ENCODE peak calls at places on chromosomes 13 and 19, in four cellular contexts. One of them, this sample, is unnamed.

GRCh38 chr19:17487240-17488121 is 17.2 kb downstream of the SLC27A1 start:
- DNase-seq in BJ: no peak
- DNase-seq in small intestine: no peak
- DNase-seq in iris pigment epithelial cell: no peak
- DNase-seq in this sample: no peak

GRCh38 chr19:36259211-36259610 is 44.3 kb downstream of the ZNF146 start:
- DNase-seq in BJ: no peak
- DNase-seq in small intestine: no peak
- DNase-seq in iris pigment epithelial cell: no peak
- DNase-seq in this sample: no peak

GRCh38 chr19:2461751-2462634 is 5.2 kb upstream of the LMNB2 start:
- DNase-seq in BJ: no peak
- DNase-seq in small intestine: peak
- DNase-seq in iris pigment epithelial cell: no peak
- DNase-seq in this sample: peak

GRCh38 chr13:35164324-35164932 is 222.4 kb downstream of the NBEA start:
- DNase-seq in BJ: no peak
- DNase-seq in small intestine: peak
- DNase-seq in iris pigment epithelial cell: peak
- DNase-seq in this sample: no peak

GRCh38 chr19:17948474-17948966 is 15.7 kb downstream of the CCDC124 start:
- DNase-seq in BJ: no peak
- DNase-seq in small intestine: no peak
- DNase-seq in iris pigment epithelial cell: no peak
- DNase-seq in this sample: no peak

GRCh38 chr13:75195479-75196111 is 286.4 kb downstream of the TBC1D4 start:
- DNase-seq in BJ: no peak
- DNase-seq in small intestine: no peak
- DNase-seq in iris pigment epithelial cell: no peak
- DNase-seq in this sample: no peak

GRCh38 chr13:113976711-113977684 is 3.1 kb upstream of the C13orf46 start:
- DNase-seq in BJ: peak
- DNase-seq in small intestine: no peak
- DNase-seq in iris pigment epithelial cell: peak
- DNase-seq in this sample: no peak

GRCh38 chr19:44540736-44541135 is 11.3 kb upstream of the CEACAM20 start:
- DNase-seq in BJ: no peak
- DNase-seq in small intestine: no peak
- DNase-seq in iris pigment epithelial cell: no peak
- DNase-seq in this sample: no peak

GRCh38 chr13:113981201-113981605 is 7.3 kb upstream of the C13orf46 start:
- DNase-seq in BJ: no peak
- DNase-seq in small intestine: peak
- DNase-seq in iris pigment epithelial cell: peak
- DNase-seq in this sample: peak

GRCh38 chr13:74825170-74825948 is 656.6 kb downstream of the TBC1D4 start:
- DNase-seq in BJ: peak
- DNase-seq in small intestine: no peak
- DNase-seq in iris pigment epithelial cell: peak
- DNase-seq in this sample: no peak

GRCh38 chr13:99977912-99978780 is 3.4 kb upstream of the ZIC2 start:
- DNase-seq in BJ: no peak
- DNase-seq in small intestine: no peak
- DNase-seq in iris pigment epithelial cell: no peak
- DNase-seq in this sample: peak

GRCh38 chr19:51691122-51692064 is 1.7 kb upstream of the SPACA6 start:
- DNase-seq in BJ: no peak
- DNase-seq in small intestine: no peak
- DNase-seq in iris pigment epithelial cell: peak
- DNase-seq in this sample: no peak

GRCh38 chr13:33257786-33258185 is 27.8 kb downstream of the STARD13 start:
- DNase-seq in BJ: no peak
- DNase-seq in small intestine: no peak
- DNase-seq in iris pigment epithelial cell: no peak
- DNase-seq in this sample: no peak

GRCh38 chr13:42239644-42240043 is 32.3 kb upstream of the AKAP11 start:
- DNase-seq in BJ: no peak
- DNase-seq in small intestine: no peak
- DNase-seq in iris pigment epithelial cell: peak
- DNase-seq in this sample: no peak

GRCh38 chr19:16660763-16661479 is at the start of gene TMEM38A:
- DNase-seq in BJ: no peak
- DNase-seq in small intestine: peak
- DNase-seq in iris pigment epithelial cell: no peak
- DNase-seq in this sample: peak

GRCh38 chr13:34990399-34991224 is 48.5 kb downstream of the NBEA start:
- DNase-seq in BJ: no peak
- DNase-seq in small intestine: peak
- DNase-seq in iris pigment epithelial cell: no peak
- DNase-seq in this sample: no peak

GRCh38 chr13:113109151-113110047 is 3.8 kb downstream of the F7 start:
- DNase-seq in BJ: no peak
- DNase-seq in small intestine: no peak
- DNase-seq in iris pigment epithelial cell: no peak
- DNase-seq in this sample: no peak

GRCh38 chr13:48973845-48974431 is 1.8 kb upstream of the FNDC3A start:
- DNase-seq in BJ: no peak
- DNase-seq in small intestine: no peak
- DNase-seq in iris pigment epithelial cell: no peak
- DNase-seq in this sample: no peak

This sample was measured in colonic mucosa.